ENCODE peak calls at places on chromosomes 11 and 22, in six cellular contexts. Y is GM12878, T is endothelial cell of umbilical vein, C is A549, O is K562, R is HepG2. A is an unnamed sample.

GRCh38 chr11:65593518-65594414 is 1.8 kb downstream of the KCNK7 start:
- DNase-seq in Y (no peak), T (peak), C (no peak), O (peak), R (no peak), A (peak)

GRCh38 chr11:6505577-6506240 is 8.6 kb downstream of the DNHD1 start:
- DNase-seq in Y (no peak), T (peak), C (peak), O (peak), R (peak), A (peak)

GRCh38 chr11:45260047-45260446 is 26.1 kb downstream of the SYT13 start:
- DNase-seq in Y (no peak), T (no peak), C (no peak), O (no peak), R (no peak), A (no peak)

GRCh38 chr22:27780161-27780575 is 21.4 kb downstream of the MN1 start:
- DNase-seq in Y (no peak), T (no peak), C (no peak), O (no peak), R (no peak), A (no peak)

GRCh38 chr11:36394056-36394455 is 98.0 kb downstream of the PRR5L start:
- DNase-seq in Y (no peak), T (no peak), C (no peak), O (no peak), R (no peak), A (no peak)

GRCh38 chr11:6170226-6170625 is at the start of gene OR52B2:
- DNase-seq in Y (no peak), T (no peak), C (no peak), O (no peak), R (no peak), A (no peak)

GRCh38 chr11:109641549-109641948 is 219.6 kb downstream of the C11orf87 start:
- DNase-seq in Y (no peak), T (no peak), C (peak), O (no peak), R (peak), A (peak)

GRCh38 chr22:32676196-32676595 is 125.3 kb upstream of the TIMP3 start:
- DNase-seq in Y (no peak), T (no peak), C (no peak), O (no peak), R (no peak), A (no peak)

GRCh38 chr22:30348837-30349236 is 7.9 kb downstream of the SF3A1 start:
- DNase-seq in Y (no peak), T (no peak), C (no peak), O (no peak), R (no peak), A (no peak)

GRCh38 chr22:17939579-17939978 is 84.8 kb downstream of the MICAL3 start:
- DNase-seq in Y (no peak), T (no peak), C (no peak), O (no peak), R (no peak), A (no peak)

GRCh38 chr11:123216249-123216648 is 21.2 kb upstream of the CLMP start:
- DNase-seq in Y (no peak), T (no peak), C (no peak), O (no peak), R (no peak), A (no peak)

GRCh38 chr11:12007769-12008737 is at the start of gene DKK3:
- DNase-seq in Y (no peak), T (peak), C (no peak), O (no peak), R (no peak), A (no peak)

GRCh38 chr11:12005476-12005875 is 3.0 kb downstream of the DKK3 start:
- DNase-seq in Y (no peak), T (peak), C (no peak), O (no peak), R (no peak), A (no peak)

GRCh38 chr11:12008790-12009616 is 577 bp upstream of the DKK3 start:
- DNase-seq in Y (no peak), T (peak), C (peak), O (peak), R (no peak), A (no peak)

GRCh38 chr11:12006552-12007229 is 1.7 kb downstream of the DKK3 start:
- DNase-seq in Y (no peak), T (no peak), C (no peak), O (no peak), R (no peak), A (no peak)

GRCh38 chr11:12007230-12007593 is 1.2 kb downstream of the DKK3 start:
- DNase-seq in Y (no peak), T (no peak), C (no peak), O (no peak), R (no peak), A (no peak)
- H3K4me3 ChIP-seq in Y (no peak), T (no peak), C (no peak), O (no peak), R (no peak), A (no peak)

GRCh38 chr11:55624531-55624930 is 10.4 kb upstream of the OR4P4 start:
- DNase-seq in Y (no peak), T (no peak), C (no peak), O (no peak), R (no peak), A (no peak)
- TF ChIP-seq MAX in Y (no peak), T (no peak), C (no peak), O (no peak), R (no peak), A (no peak)

GRCh38 chr22:21816787-21817496 is 50.5 kb downstream of the MAPK1 start:
- DNase-seq in Y (peak), T (peak), C (peak), O (peak), R (no peak), A (peak)

GRCh38 chr22:21816472-21816786 is 51.0 kb downstream of the MAPK1 start:
- DNase-seq in Y (no peak), T (no peak), C (no peak), O (no peak), R (no peak), A (no peak)

GRCh38 chr22:21818487-21819182 is 48.8 kb downstream of the MAPK1 start:
- DNase-seq in Y (no peak), T (no peak), C (no peak), O (no peak), R (no peak), A (peak)

GRCh38 chr22:21815958-21816357 is 51.5 kb downstream of the MAPK1 start:
- DNase-seq in Y (no peak), T (peak), C (no peak), O (peak), R (no peak), A (no peak)

DNA sequence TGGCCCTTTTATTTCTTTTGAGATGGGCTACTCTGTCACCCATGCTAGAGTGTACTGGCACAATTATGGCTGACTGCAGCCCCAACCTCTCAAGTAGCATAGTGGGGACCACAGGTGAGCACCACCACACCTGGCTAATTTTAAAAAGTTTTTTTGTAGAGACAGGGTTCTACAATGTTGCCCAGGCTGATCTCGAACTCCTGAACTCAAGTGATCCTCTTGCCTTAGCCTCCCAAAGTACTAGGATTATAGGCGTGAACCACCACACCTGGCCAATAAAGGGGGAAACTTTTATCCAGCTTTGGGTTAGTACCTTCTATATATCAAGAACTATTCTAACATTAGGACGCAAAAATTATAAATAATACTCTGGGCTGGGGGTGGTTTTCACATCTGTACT is 52.1 kb downstream of the MAPK1 start:
- DNase-seq in Y (no peak), T (no peak), C (no peak), O (no peak), R (no peak), A (no peak)
- TF ChIP-seq MYC in Y (no peak), T (no peak), C (no peak), O (no peak), R (no peak), A (no peak)

GRCh38 chr22:25420471-25420924 is 144.0 kb upstream of the GRK3 start:
- DNase-seq in Y (no peak), T (no peak), C (no peak), O (no peak), R (no peak), A (peak)
- H3K4me3 ChIP-seq in Y (peak), T (no peak), C (peak), O (no peak), R (peak), A (peak)

GRCh38 chr22:40418366-40419201 is 48.2 kb downstream of the SGSM3 start:
- DNase-seq in Y (no peak), T (no peak), C (no peak), O (peak), R (no peak), A (no peak)
- TF ChIP-seq MAX in Y (no peak), T (no peak), C (no peak), O (no peak), R (no peak), A (no peak)

GRCh38 chr11:72684236-72684912 is 10.2 kb upstream of the PDE2A start:
- DNase-seq in Y (no peak), T (peak), C (peak), O (peak), R (peak), A (peak)
- TF ChIP-seq MYC in Y (no peak), T (no peak), C (no peak), O (no peak), R (no peak), A (no peak)

A was measured in NB4.